ENCODE peak calls at places on chromosomes 3 and 15, in ten cellular contexts. T is astrocyte of the cerebellum, F is lower leg skin, N is fibroblast of mammary gland, K is cardiac fibroblast, G is PC-9, I is cardiac muscle cell, A is upper lobe of right lung, R is psoas muscle, M is ovary. O is an unnamed sample.

GRCh38 chr3:172213168-172213567 is 173.8 kb downstream of the FNDC3B start:
- DNase-seq in T (no peak), F (no peak), N (peak; percentile 73), K (peak; percentile 71), G (no peak), I (no peak), A (no peak), R (no peak), M (no peak), O (no peak)

GRCh38 chr3:134317106-134317947 is 56.9 kb downstream of the AMOTL2 start:
- DNase-seq in T (no peak), F (peak; percentile 73), N (peak; percentile 73), K (peak; percentile 72), G (peak; percentile 93), I (no peak), A (no peak), R (no peak), M (no peak), O (no peak)

GRCh38 chr3:50494136-50494535 is 9.3 kb downstream of the CACNA2D2 start:
- DNase-seq in T (no peak), F (no peak), N (no peak), K (no peak), G (no peak), I (no peak), A (no peak), R (no peak), M (no peak), O (no peak)

GRCh38 chr3:195117978-195118581 is 152.9 kb downstream of the XXYLT1 start:
- DNase-seq in T (no peak), F (no peak), N (no peak), K (peak; percentile 58), G (peak; percentile 97), I (no peak), A (no peak), R (no peak), M (no peak), O (no peak)

GRCh38 chr15:38531509-38531908 is 33.1 kb downstream of the RASGRP1 start:
- DNase-seq in T (no peak), F (no peak), N (peak; percentile 54), K (peak; percentile 53), G (no peak), I (no peak), A (no peak), R (no peak), M (no peak), O (no peak)

GRCh38 chr3:156750191-156750873 is 75.8 kb upstream of the LEKR1 start:
- DNase-seq in T (no peak), F (no peak), N (peak; percentile 49), K (peak; percentile 23), G (no peak), I (peak; percentile 45), A (no peak), R (no peak), M (no peak), O (no peak)

GRCh38 chr3:156509209-156510174 is 45.4 kb downstream of the SSR3 start:
- DNase-seq in T (peak; percentile 63), F (no peak), N (peak; percentile 78), K (peak; percentile 81), G (peak; percentile 58), I (peak; percentile 73), A (no peak), R (no peak), M (no peak), O (no peak)

GRCh38 chr15:35168464-35168863 is 83.4 kb upstream of the NANOGP8 start:
- DNase-seq in T (peak; percentile 48), F (no peak), N (peak; percentile 83), K (peak; percentile 80), G (peak; percentile 37), I (no peak), A (no peak), R (no peak), M (no peak), O (peak; percentile 36)

GRCh38 chr3:143604849-143605660 is 243.2 kb downstream of the SLC9A9 start:
- DNase-seq in T (no peak), F (no peak), N (no peak), K (no peak), G (no peak), I (no peak), A (no peak), R (no peak), M (no peak), O (no peak)

GRCh38 chr3:158260392-158260791 is 150.5 kb downstream of the RSRC1 start:
- DNase-seq in T (no peak), F (no peak), N (no peak), K (no peak), G (no peak), I (peak; percentile 6), A (no peak), R (no peak), M (no peak), O (no peak)

GRCh38 chr3:52021869-52022268 is 26.2 kb upstream of the RPL29 start:
- DNase-seq in T (no peak), F (no peak), N (no peak), K (no peak), G (no peak), I (peak; percentile 84), A (peak; percentile 64), R (peak; percentile 88), M (peak; percentile 44), O (no peak)

GRCh38 chr3:10437272-10437994 is 68.0 kb downstream of the ATP2B2 start:
- DNase-seq in T (peak; percentile 4), F (no peak), N (peak; percentile 51), K (peak; percentile 63), G (no peak), I (no peak), A (no peak), R (no peak), M (no peak), O (no peak)

GRCh38 chr15:44729394-44729913 is 6.9 kb upstream of the TRIM69 start:
- DNase-seq in T (no peak), F (peak; percentile 89), N (peak; percentile 40), K (peak; percentile 27), G (no peak), I (no peak), A (peak; percentile 75), R (peak; percentile 54), M (peak; percentile 48), O (no peak)

GRCh38 chr15:74845208-74845568 is 2.2 kb upstream of the ULK3 start:
- DNase-seq in T (no peak), F (no peak), N (no peak), K (no peak), G (no peak), I (no peak), A (no peak), R (no peak), M (no peak), O (no peak)

GRCh38 chr3:13217736-13218540 is 144.7 kb upstream of the IQSEC1 start:
- DNase-seq in T (peak; percentile 27), F (no peak), N (no peak), K (peak; percentile 31), G (peak; percentile 98), I (no peak), A (no peak), R (no peak), M (no peak), O (no peak)

GRCh38 chr3:146532406-146532805 is 12.0 kb downstream of the PLSCR1 start:
- DNase-seq in T (no peak), F (no peak), N (no peak), K (no peak), G (no peak), I (no peak), A (no peak), R (no peak), M (no peak), O (peak; percentile 40)

GRCh38 chr15:62850791-62851291 is 191.7 kb upstream of the TPM1 start:
- DNase-seq in T (peak; percentile 65), F (peak; percentile 52), N (no peak), K (peak; percentile 87), G (peak; percentile 85), I (peak; percentile 55), A (no peak), R (no peak), M (no peak), O (peak; percentile 32)

GRCh38 chr3:43198791-43199644 is 87.3 kb upstream of the SNRK start:
- DNase-seq in T (no peak), F (no peak), N (peak; percentile 23), K (peak; percentile 61), G (no peak), I (no peak), A (no peak), R (no peak), M (no peak), O (no peak)

GRCh38 chr3:111616417-111617105 is 21.4 kb upstream of the ZBED2 start:
- DNase-seq in T (no peak), F (no peak), N (no peak), K (peak; percentile 57), G (peak; percentile 55), I (no peak), A (no peak), R (no peak), M (no peak), O (no peak)

GRCh38 chr15:40282144-40282869 is 557 bp downstream of the ANKRD63 start:
- DNase-seq in T (no peak), F (no peak), N (no peak), K (peak; percentile 24), G (no peak), I (peak; percentile 60), A (peak; percentile 77), R (peak; percentile 76), M (no peak), O (no peak)
- TF ChIP-seq CTCF in T (peak; percentile 32), F (no peak), N (no peak), K (no peak), G (no peak), I (peak; percentile 37), A (peak; percentile 50), R (peak; percentile 25), M (no peak), O (peak; percentile 33)

DNA sequence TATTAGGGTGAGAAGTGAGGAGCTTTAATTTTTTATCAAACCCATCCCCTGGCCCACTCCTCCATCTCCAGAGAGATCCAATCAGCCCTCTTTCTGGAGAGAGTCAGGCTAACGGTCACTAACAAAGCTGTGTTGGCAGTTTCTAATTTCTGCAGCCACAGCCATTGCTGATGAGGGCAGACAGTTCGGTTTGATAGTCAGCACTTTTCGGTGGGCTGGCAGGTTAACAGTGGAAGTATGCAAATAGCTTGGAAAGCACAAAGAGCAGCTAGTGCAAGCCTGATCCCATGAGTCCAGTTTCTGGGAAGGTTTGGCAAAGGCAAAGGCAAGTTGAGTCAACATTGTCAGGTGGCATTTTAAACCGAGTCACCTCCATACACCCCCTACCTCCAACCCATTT is 1.8 kb downstream of the CCR1 start:
- DNase-seq in T (no peak), F (no peak), N (no peak), K (no peak), G (no peak), I (no peak), A (no peak), R (no peak), M (no peak), O (no peak)
- H3K4me3 ChIP-seq in T (no peak overlapping the region), F (no peak overlapping the region), N (no peak overlapping the region), K (no peak overlapping the region), G (no peak overlapping the region), I (no peak overlapping the region), A (peak overlapping the region; percentile 43), R (peak overlapping the region; percentile 46), M (no peak overlapping the region), O (no peak overlapping the region)

GRCh38 chr3:74630602-74631001 is 16.1 kb upstream of the CNTN3 start:
- DNase-seq in T (peak; percentile 8), F (no peak), N (peak; percentile 65), K (peak; percentile 81), G (no peak), I (no peak), A (no peak), R (no peak), M (no peak), O (no peak)
- TF ChIP-seq CTCF in T (no peak), F (no peak), N (peak; percentile 58), K (peak; percentile 35), G (no peak), I (peak; percentile 30), A (peak; percentile 20), R (no peak), M (no peak), O (no peak)

GRCh38 chr3:151201046-151201730 is 1.8 kb downstream of the GPR171 start:
- DNase-seq in T (no peak), F (no peak), N (no peak), K (no peak), G (no peak), I (no peak), A (no peak), R (no peak), M (no peak), O (no peak)
- H3K4me3 ChIP-seq in T (no peak overlapping the region), F (no peak overlapping the region), N (no peak overlapping the region), K (no peak overlapping the region), G (no peak overlapping the region), I (no peak overlapping the region), A (peak overlapping the region; percentile 21), R (no peak overlapping the region), M (no peak overlapping the region), O (no peak overlapping the region)